ENCODE peak calls at places on chromosomes 11 and 22, in five cellular contexts. T is cardiac muscle cell, W is fibroblast of pulmonary artery, O is colonic mucosa, J is ovary. L is an unnamed sample.
A peak's percentile ranks its signal among the peaks of the same experiment; 100 is the strongest.

GRCh38 chr11:36501236-36501635 is 8.8 kb downstream of the TRAF6 start:
- DNase-seq in T (no peak), W (no peak), O (no peak), J (no peak), L (no peak)

GRCh38 chr11:12717851-12718291 is 43.6 kb downstream of the TEAD1 start:
- DNase-seq in T (no peak), W (no peak), O (no peak), J (no peak), L (no peak)

GRCh38 chr11:56271092-56271491 is 2.9 kb upstream of the OR5T1 start:
- DNase-seq in T (no peak), W (no peak), O (no peak), J (no peak), L (no peak)

GRCh38 chr11:120342226-120342625 is 6.0 kb downstream of the ARHGEF12 start:
- DNase-seq in T (no peak), W (no peak), O (no peak), J (no peak), L (no peak)

GRCh38 chr11:122248130-122248529 is 132.1 kb upstream of the BLID start:
- DNase-seq in T (peak; percentile 14), W (no peak), O (no peak), J (no peak), L (no peak)

GRCh38 chr22:28799834-28800307 is 498 bp downstream of the XBP1 start:
- DNase-seq in T (peak; percentile 73), W (peak; percentile 61), O (peak; percentile 70), J (peak; percentile 72), L (peak; percentile 66)

GRCh38 chr11:58301576-58301975 is 33.5 kb upstream of the OR10W1 start:
- DNase-seq in T (no peak), W (peak; percentile 17), O (no peak), J (no peak), L (peak; percentile 33)

GRCh38 chr22:19896665-19897355 is 42.1 kb upstream of the GNB1L start:
- DNase-seq in T (no peak), W (no peak), O (no peak), J (no peak), L (no peak)

GRCh38 chr22:41191467-41191866 is 13.6 kb upstream of the L3MBTL2 start:
- DNase-seq in T (no peak), W (no peak), O (no peak), J (no peak), L (no peak)

GRCh38 chr11:128488471-128488870 is 98.9 kb downstream of the ETS1 start:
- DNase-seq in T (no peak), W (peak; percentile 94), O (no peak), J (no peak), L (peak; percentile 95)

GRCh38 chr22:25833091-25833490 is 91.1 kb downstream of the MYO18B start:
- DNase-seq in T (no peak), W (no peak), O (no peak), J (no peak), L (no peak)

GRCh38 chr11:63671322-63672155 is at the start of gene ATL3:
- DNase-seq in T (peak; percentile 98), W (peak; percentile 97), O (peak; percentile 98), J (peak; percentile 98), L (peak; percentile 93)
- TF ChIP-seq CTCF in T (peak; percentile 15), W (no peak), O (no peak), J (no peak), L (peak; percentile 12)

GRCh38 chr22:46263208-46263575 is at the start of gene PKDREJ:
- DNase-seq in T (no peak), W (no peak), O (no peak), J (no peak), L (no peak)
- H3K4me3 ChIP-seq in T (no peak within 1 kb of the TSS), W (no peak within 1 kb of the TSS), O (no peak within 1 kb of the TSS), J (peak within 1 kb of the TSS; percentile 20), L (no peak within 1 kb of the TSS)

GRCh38 chr11:8794677-8795103 is 112.1 kb downstream of the RPL27A start:
- DNase-seq in T (peak; percentile 44), W (no peak), O (peak; percentile 74), J (no peak), L (no peak)
- TF ChIP-seq CTCF in T (no peak), W (peak; percentile 9), O (peak; percentile 39), J (no peak), L (peak; percentile 6)

GRCh38 chr11:624705-625635 is at the start of gene CDHR5:
- DNase-seq in T (no peak), W (no peak), O (peak; percentile 86), J (no peak), L (no peak)
- H3K4me3 ChIP-seq in T (no peak within 1 kb of the TSS), W (no peak within 1 kb of the TSS), O (peak within 1 kb of the TSS; percentile 48), J (no peak within 1 kb of the TSS), L (no peak within 1 kb of the TSS)

DNA sequence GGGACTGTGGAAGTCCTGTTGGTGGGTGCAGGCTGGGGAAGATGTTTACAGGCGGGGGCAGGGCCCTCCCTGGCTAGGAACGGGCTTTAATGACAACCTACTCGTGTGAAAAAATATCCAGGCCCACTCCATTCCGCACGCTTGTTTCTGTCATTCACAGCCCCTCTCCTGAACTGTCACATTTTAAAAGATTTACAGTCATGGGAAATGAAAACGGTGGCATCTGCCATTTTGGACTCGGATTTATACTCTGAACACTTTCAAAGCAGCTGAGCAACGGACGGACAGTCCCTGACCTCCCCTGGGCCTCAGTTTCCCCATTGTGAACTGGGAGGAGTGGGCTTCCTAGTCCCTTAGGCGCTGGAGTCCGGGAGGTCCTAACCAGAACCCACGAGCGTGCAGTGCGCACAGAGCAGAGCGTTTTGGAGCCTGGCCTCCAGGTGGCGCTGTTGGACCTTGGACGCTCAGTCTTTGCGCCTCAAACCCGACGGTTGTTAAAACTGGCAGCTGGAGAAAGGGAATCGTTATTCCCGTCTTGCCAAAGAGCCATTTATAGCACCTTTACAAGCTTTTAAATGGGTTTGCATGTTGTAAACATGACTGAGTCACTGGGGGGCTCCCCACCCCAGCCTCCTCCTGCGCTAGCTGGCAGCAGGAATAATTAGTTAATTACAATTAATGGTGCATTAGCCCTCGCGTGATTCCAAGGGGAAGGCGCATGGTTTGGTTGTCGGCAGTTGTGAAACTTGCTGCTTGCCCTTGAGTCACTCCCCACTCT is 75.3 kb downstream of the FBLN1 start:
- DNase-seq in T (peak; percentile 93), W (peak; percentile 89), O (peak; percentile 86), J (peak; percentile 80), L (peak; percentile 83)
- TF ChIP-seq CTCF in T (peak; percentile 94), W (peak; percentile 94), O (peak; percentile 95), J (peak; percentile 82), L (peak; percentile 94)